ENCODE peak calls at places on chromosome 22, in seven cellular contexts. U is amygdala; Y is H1; F is HS-27A; X is body of pancreas; P is stimulated activated CD4-positive, alpha-beta T cell treated with anti-CD3 and anti-CD28 coated beads, TNF-alpha, amount 100 ng/mL, for 4 hours; D is brain microvascular endothelial cell. E is an unnamed sample.

GRCh38 chr22:23137905-23138520 is 3.8 kb downstream of the RSPH14 start:
- DNase-seq in X (no peak), Y (no peak), P (no peak), F (no peak), D (no peak), U (no peak), E (no peak)

GRCh38 chr22:33841281-33842005 is 78.8 kb downstream of the LARGE1 start:
- DNase-seq in Y (no peak), F (no peak), D (no peak), P (no peak), X (no peak), U (no peak), E (no peak)

GRCh38 chr22:41001722-41002122 is 50.5 kb downstream of the RBX1 start:
- DNase-seq in U (no peak), F (no peak), P (no peak), D (peak; percentile 11), Y (no peak), X (no peak), E (no peak)

GRCh38 chr22:36433318-36434231 is 45.8 kb upstream of the MYH9 start:
- DNase-seq in P (no peak), F (no peak), Y (no peak), D (no peak), X (peak; percentile 96), U (no peak), E (no peak)

GRCh38 chr22:31346733-31347250 is 646 bp upstream of the PATZ1 start:
- DNase-seq in D (no peak), P (no peak), Y (no peak), F (peak; percentile 23), X (peak; percentile 73), U (no peak), E (peak; percentile 16)

GRCh38 chr22:48477031-48477721 is 1350.5 kb downstream of the BRD1 start:
- DNase-seq in D (no peak), X (peak; percentile 46), F (no peak), U (peak; percentile 35), Y (no peak), P (no peak), E (no peak)

GRCh38 chr22:24407278-24407665 is 20.1 kb upstream of the ADORA2A start:
- DNase-seq in D (no peak), Y (no peak), U (no peak), F (no peak), P (no peak), X (no peak), E (no peak)

GRCh38 chr22:19986410-19987341 is 29.9 kb downstream of the ARVCF start:
- DNase-seq in U (peak; percentile 41), Y (no peak), P (peak; percentile 14), X (peak; percentile 81), D (peak; percentile 46), F (peak; percentile 33), E (peak; percentile 44)

GRCh38 chr22:29665486-29665885 is 54.3 kb upstream of the CABP7 start:
- DNase-seq in P (no peak), X (no peak), F (no peak), U (no peak), Y (no peak), D (no peak), E (no peak)

GRCh38 chr22:22879675-22880029 is 8.0 kb upstream of the IGLL5 start:
- DNase-seq in D (no peak), Y (no peak), X (no peak), F (no peak), P (no peak), U (no peak), E (no peak)

GRCh38 chr22:39493759-39494158 is 8.3 kb upstream of the MIEF1 start:
- DNase-seq in P (no peak), U (no peak), F (peak; percentile 51), X (no peak), D (peak; percentile 67), Y (no peak), E (no peak)